ENCODE peak calls at places on chromosomes 12 and 14, in ten cellular contexts. G is IMR-90, L is sigmoid colon, X is fibroblast of villous mesenchyme, O is AG04450, D is fibroblast of the aortic adventitia, I is stomach, P is heart left ventricle, C is progenitor cell of endocrine pancreas, Z is astrocyte of the spinal cord. A is an unnamed sample.

GRCh38 chr14:106665814-106666213 is 1139.4 kb downstream of the TMEM121 start:
- DNase-seq in G (no peak), L (no peak), X (no peak), O (no peak), D (no peak), I (no peak), P (no peak), C (no peak), Z (no peak), A (no peak)

GRCh38 chr12:1532796-1533195 is 61.6 kb downstream of the FBXL14 start:
- DNase-seq in G (no peak), L (no peak), X (no peak), O (no peak), D (peak; percentile 41), I (no peak), P (no peak), C (no peak), Z (peak; percentile 37), A (no peak)

GRCh38 chr12:128707488-128707887 is 116.3 kb downstream of the SLC15A4 start:
- DNase-seq in G (no peak), L (no peak), X (no peak), O (no peak), D (no peak), I (no peak), P (no peak), C (no peak), Z (no peak), A (no peak)

GRCh38 chr14:55581011-55581806 is 1.2 kb downstream of the KTN1 start:
- DNase-seq in G (no peak), L (peak; percentile 77), X (peak; percentile 42), O (no peak), D (peak; percentile 40), I (peak; percentile 42), P (peak; percentile 52), C (peak; percentile 16), Z (peak; percentile 39), A (peak; percentile 35)

GRCh38 chr12:46386877-46387629 is 14.5 kb upstream of the SLC38A2 start:
- DNase-seq in G (peak; percentile 78), L (no peak), X (peak; percentile 88), O (no peak), D (peak; percentile 87), I (no peak), P (peak; percentile 60), C (no peak), Z (peak; percentile 13), A (no peak)

GRCh38 chr12:26271889-26272492 is 76.6 kb downstream of the SSPN start:
- DNase-seq in G (peak; percentile 96), L (peak; percentile 89), X (peak; percentile 92), O (peak; percentile 86), D (peak; percentile 93), I (peak; percentile 81), P (peak; percentile 84), C (no peak), Z (peak; percentile 93), A (peak; percentile 33)

GRCh38 chr14:79076428-79076827 is 906.3 kb downstream of the NRXN3 start:
- DNase-seq in G (no peak), L (no peak), X (no peak), O (no peak), D (no peak), I (no peak), P (no peak), C (no peak), Z (no peak), A (no peak)

GRCh38 chr14:97946291-97946690 is 1149.1 kb downstream of the VRK1 start:
- DNase-seq in G (no peak), L (no peak), X (no peak), O (no peak), D (no peak), I (no peak), P (no peak), C (no peak), Z (no peak), A (no peak)

GRCh38 chr12:68080577-68080976 is 79.0 kb downstream of the IFNG start:
- DNase-seq in G (no peak), L (no peak), X (no peak), O (no peak), D (no peak), I (no peak), P (no peak), C (no peak), Z (no peak), A (no peak)

GRCh38 chr14:98137626-98138025 is 1134.4 kb downstream of the BCL11B start:
- DNase-seq in G (no peak), L (no peak), X (no peak), O (no peak), D (no peak), I (no peak), P (no peak), C (no peak), Z (no peak), A (no peak)

GRCh38 chr12:127063339-127064090 is 1203.5 kb upstream of the TMEM132C start:
- DNase-seq in G (no peak), L (no peak), X (no peak), O (no peak), D (no peak), I (no peak), P (no peak), C (no peak), Z (no peak), A (peak; percentile 23)

GRCh38 chr12:114903394-114903748 is 219.4 kb upstream of the TBX3 start:
- DNase-seq in G (peak; percentile 72), L (no peak), X (no peak), O (no peak), D (no peak), I (no peak), P (no peak), C (no peak), Z (no peak), A (no peak)

GRCh38 chr12:54053625-54054441 is at the start of gene HOXC4:
- DNase-seq in G (peak; percentile 1), L (no peak), X (no peak), O (no peak), D (peak; percentile 63), I (peak; percentile 39), P (no peak), C (no peak), Z (peak; percentile 76), A (no peak)

GRCh38 chr12:4037747-4038312 is 164.6 kb upstream of the PARP11 start:
- DNase-seq in G (peak; percentile 44), L (no peak), X (peak; percentile 61), O (no peak), D (peak; percentile 70), I (peak; percentile 35), P (no peak), C (no peak), Z (peak; percentile 40), A (peak; percentile 39)

DNA sequence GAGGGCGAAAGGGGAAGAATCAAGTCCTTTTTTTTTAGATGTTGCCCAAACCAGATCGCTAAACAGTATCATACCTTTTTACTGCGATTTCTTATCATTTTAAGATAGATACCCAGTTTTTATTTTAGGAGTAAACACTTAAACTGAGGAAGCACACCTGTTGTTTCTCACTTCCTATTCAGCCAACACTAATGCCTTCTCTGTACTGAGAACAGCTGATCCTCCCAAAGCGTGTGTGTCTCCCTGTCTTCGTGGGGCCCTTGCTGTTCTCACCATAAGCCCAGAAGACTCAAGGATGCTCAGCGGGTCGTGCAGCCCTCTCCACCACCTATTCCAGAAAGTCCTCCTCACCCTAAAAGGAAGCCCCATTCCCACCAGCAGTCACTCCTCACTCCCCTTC is 14.8 kb downstream of the PPP2R5C start:
- DNase-seq in G (no peak), L (no peak), X (no peak), O (no peak), D (no peak), I (no peak), P (no peak), C (no peak), Z (no peak), A (no peak)
- TF ChIP-seq CTCF in G (no peak), L (no peak), X (no peak), O (no peak), D (no peak), I (no peak), P (no peak), C (no peak), Z (no peak), A (no peak)

DNA sequence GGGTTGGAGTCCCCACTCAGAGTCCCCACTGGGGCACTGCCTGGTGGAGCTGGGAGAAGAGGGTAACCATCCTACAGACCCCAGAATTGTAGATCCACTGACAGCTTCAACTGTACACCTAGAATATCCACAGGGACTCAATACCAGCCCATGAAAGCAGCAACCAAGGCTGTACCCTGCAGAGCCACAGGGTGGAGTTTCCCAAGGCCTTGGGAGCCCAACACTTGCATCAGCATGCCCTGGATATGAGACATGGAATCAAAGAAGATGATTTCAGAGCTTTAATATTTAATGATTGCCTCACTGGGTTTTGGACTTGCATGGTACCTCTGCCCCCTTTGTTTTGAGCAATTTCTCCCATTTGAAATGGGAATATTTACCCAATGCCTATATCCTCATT is 80.4 kb downstream of the RASSF9 start:
- DNase-seq in G (peak; percentile 0), L (no peak), X (no peak), O (no peak), D (no peak), I (no peak), P (no peak), C (no peak), Z (no peak), A (no peak)
- TF ChIP-seq CTCF in G (no peak), L (no peak), X (no peak), O (no peak), D (peak; percentile 24), I (no peak), P (no peak), C (no peak), Z (no peak), A (no peak)

DNA sequence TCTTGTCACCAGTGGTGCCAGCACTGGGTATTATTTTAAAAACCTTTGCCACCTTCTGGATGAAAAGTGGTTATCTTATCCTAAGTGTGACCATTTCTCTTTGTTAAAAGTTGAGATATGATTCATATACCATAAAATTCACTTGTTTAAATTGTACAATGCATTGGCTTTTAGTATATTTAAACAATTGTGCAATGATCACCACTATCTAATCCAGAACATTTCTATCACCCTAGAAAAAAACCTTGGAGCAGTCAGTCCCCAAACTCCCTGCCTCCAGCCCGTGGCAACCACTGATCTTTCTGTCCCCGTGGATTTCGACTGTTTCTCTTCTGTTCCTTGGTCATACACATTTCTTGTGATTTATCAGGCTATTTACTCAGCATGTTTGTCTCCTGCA is 28.3 kb downstream of the SH2B3 start:
- DNase-seq in G (peak; percentile 44), L (no peak), X (peak; percentile 59), O (no peak), D (peak; percentile 24), I (no peak), P (no peak), C (no peak), Z (no peak), A (no peak)
- TF ChIP-seq CTCF in G (no peak), L (no peak), X (no peak), O (no peak), D (no peak), I (no peak), P (no peak), C (no peak), Z (no peak), A (no peak)

DNA sequence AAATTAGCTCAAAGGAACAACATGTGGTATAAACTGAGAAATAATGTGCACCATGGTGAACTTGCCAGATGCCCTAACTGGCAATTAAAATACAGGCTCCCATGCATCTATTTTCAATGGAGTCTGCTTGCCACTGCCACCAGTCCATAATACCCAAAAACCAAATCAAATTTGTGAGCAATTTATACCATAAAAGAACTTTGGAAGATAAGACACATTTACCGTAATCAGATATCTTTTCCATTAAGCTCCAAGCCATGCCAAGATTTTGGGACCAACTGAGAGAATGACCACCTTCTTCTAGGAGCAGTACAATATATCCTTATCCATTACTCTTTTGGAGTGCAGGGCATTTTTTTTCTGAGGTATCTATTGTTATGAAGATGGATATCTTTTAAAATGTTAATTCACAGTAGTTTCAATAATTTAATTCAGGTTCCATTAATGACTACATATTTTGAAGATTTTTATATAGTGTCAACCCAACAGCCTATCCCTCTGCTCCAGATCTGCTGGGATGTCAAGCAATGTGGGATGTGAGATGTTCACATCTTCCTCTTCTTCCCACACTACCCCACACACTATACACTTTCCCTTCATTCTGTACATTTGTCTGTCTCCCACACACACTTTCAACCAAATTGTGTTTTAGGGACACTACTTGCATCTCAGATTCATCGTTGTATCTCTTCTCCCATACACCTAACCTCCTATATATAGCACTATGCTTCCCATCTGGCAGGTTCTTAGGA is 53.3 kb downstream of the KIF21A start:
- DNase-seq in G (no peak), L (no peak), X (no peak), O (no peak), D (no peak), I (no peak), P (no peak), C (no peak), Z (no peak), A (no peak)
- TF ChIP-seq CTCF in G (no peak), L (no peak), X (no peak), O (no peak), D (no peak), I (no peak), P (no peak), C (no peak), Z (no peak), A (no peak)